ENCODE peak calls at places on chromosomes 1 and 21, in nine cellular contexts. O is tibial artery, U is sigmoid colon, W is stomach, A is body of pancreas, V is uterus, P is cardiac muscle cell, F is GM12864, T is pancreas. B is an unnamed sample.

GRCh38 chr1:83706354-83706938 is 292.5 kb downstream of the TTLL7 start:
- DNase-seq in T (no peak), F (no peak), O (no peak), P (no peak), W (no peak), V (no peak), U (no peak), A (no peak), B (no peak)

GRCh38 chr1:204975568-204976235 is 67.3 kb upstream of the CNTN2 start:
- DNase-seq in A (peak; percentile 53), W (peak; percentile 57), P (peak; percentile 63), U (no peak), O (no peak), V (no peak), T (peak; percentile 65), F (no peak), B (no peak)

GRCh38 chr1:13760921-13761320 is 60.9 kb downstream of the PRDM2 start:
- DNase-seq in O (no peak), P (no peak), F (no peak), V (no peak), W (no peak), T (no peak), A (no peak), U (no peak), B (no peak)

GRCh38 chr1:2204384-2205190 is 10.0 kb upstream of the FAAP20 start:
- DNase-seq in T (peak; percentile 91), U (peak; percentile 94), V (peak; percentile 86), A (peak; percentile 61), O (peak; percentile 95), F (no peak), P (peak; percentile 89), W (peak; percentile 64), B (no peak)

GRCh38 chr1:84146375-84147032 is 2.4 kb downstream of the PRKACB start:
- DNase-seq in F (no peak), O (no peak), V (no peak), T (no peak), U (no peak), W (no peak), A (no peak), P (peak; percentile 55), B (no peak)

GRCh38 chr1:201597551-201598230 is 58.8 kb downstream of the NAV1 start:
- DNase-seq in T (peak; percentile 85), A (peak; percentile 99), W (peak; percentile 95), F (no peak), U (peak; percentile 71), O (peak; percentile 66), V (peak; percentile 57), P (no peak), B (no peak)

GRCh38 chr1:9537863-9538668 is 1.2 kb upstream of the SLC25A33 start:
- DNase-seq in T (no peak), P (no peak), U (no peak), F (no peak), W (peak; percentile 61), V (no peak), O (no peak), A (peak; percentile 79), B (no peak)

GRCh38 chr1:215599418-215599817 is 32.3 kb downstream of the KCTD3 start:
- DNase-seq in P (peak; percentile 74), U (no peak), O (no peak), V (no peak), T (no peak), A (no peak), F (no peak), W (no peak), B (no peak)

GRCh38 chr1:155871390-155871789 is 12.0 kb downstream of the SYT11 start:
- DNase-seq in V (peak; percentile 51), F (no peak), W (peak; percentile 28), A (peak; percentile 57), P (peak; percentile 44), O (no peak), T (peak; percentile 60), U (peak; percentile 79), B (no peak)

GRCh38 chr21:37263827-37264226 is 3.3 kb downstream of the VPS26C start:
- DNase-seq in T (no peak), W (no peak), O (no peak), A (no peak), V (no peak), F (no peak), P (no peak), U (no peak), B (no peak)

GRCh38 chr1:94608142-94608851 is 66.7 kb upstream of the F3 start:
- DNase-seq in P (no peak), U (no peak), F (no peak), V (no peak), O (no peak), T (no peak), A (peak; percentile 73), W (no peak), B (no peak)

GRCh38 chr1:8463144-8463927 is 145.4 kb downstream of the SLC45A1 start:
- DNase-seq in V (peak; percentile 50), P (peak; percentile 88), O (no peak), F (no peak), U (no peak), W (peak; percentile 50), T (no peak), A (peak; percentile 47), B (no peak)

GRCh38 chr21:37783016-37783415 is 133.2 kb downstream of the KCNJ6 start:
- DNase-seq in W (no peak), U (no peak), A (no peak), P (no peak), V (no peak), T (no peak), F (no peak), O (no peak), B (no peak)

DNA sequence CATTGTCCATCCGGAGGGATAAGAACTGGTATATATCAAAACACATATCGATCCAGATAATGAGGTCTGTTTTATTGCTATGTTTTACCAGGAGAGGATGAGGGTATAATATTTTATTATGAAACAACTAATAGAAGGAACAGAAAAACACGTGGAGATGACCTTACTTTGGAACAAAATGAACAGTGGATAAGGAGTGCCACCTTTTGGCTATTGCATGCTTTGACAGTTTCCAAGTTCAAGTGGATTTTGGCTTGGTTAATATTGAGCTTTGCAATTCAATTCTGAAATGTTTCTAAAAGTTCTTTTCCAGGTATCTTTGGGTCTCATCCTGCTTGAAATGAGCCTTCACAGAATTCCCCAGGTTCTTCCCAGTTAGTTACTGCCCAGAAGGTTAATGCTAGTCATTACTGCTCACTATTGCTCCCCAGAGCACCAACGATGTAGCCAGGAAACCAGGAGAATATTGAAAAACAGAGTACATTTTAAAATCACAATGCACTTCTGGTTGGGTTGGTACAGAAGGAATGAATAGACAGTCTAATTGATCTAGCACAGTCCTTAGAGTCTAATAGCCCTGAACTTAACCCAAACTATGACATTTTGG is 45.5 kb downstream of the ZC3H11B start:
- DNase-seq in O (no peak), P (peak; percentile 83), W (no peak), T (no peak), F (peak; percentile 29), V (no peak), U (no peak), A (no peak), B (no peak)
- TF ChIP-seq CTCF in O (peak; percentile 41), P (peak; percentile 74), W (no peak), T (no peak), F (peak; percentile 59), V (peak; percentile 53), U (no peak), A (peak; percentile 15), B (peak; percentile 63)

DNA sequence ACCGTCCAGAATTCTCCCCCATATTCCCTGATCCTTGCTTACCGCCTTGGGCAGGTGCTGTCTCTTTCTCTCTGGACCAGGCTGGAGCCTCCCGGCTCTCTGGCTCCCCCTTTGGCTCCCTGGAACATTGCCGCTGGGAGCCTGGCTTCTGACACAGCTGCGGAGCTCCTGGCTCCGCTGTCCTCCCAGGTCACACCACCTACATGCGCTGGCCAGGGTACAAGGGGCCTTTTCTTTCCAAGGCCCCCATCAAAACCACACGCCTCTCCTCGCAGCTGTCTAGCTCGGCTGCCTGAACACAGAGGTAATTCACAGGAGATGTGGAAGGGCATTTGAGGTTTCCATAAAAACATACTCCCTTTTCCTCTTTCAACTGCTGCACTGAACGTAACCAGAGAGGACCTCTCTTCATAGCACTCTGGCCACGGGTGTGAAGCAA is 7.5 kb upstream of the ZNF648 start:
- DNase-seq in W (peak; percentile 66), V (no peak), A (peak; percentile 72), T (peak; percentile 88), F (no peak), O (no peak), U (no peak), P (peak; percentile 37), B (no peak)
- H3K4me3 ChIP-seq in W (no peak overlapping the region), V (no peak overlapping the region), A (no peak overlapping the region), T (no peak overlapping the region), F (no peak overlapping the region), O (no peak overlapping the region), U (no peak overlapping the region), P (no peak overlapping the region), B (no peak overlapping the region)

DNA sequence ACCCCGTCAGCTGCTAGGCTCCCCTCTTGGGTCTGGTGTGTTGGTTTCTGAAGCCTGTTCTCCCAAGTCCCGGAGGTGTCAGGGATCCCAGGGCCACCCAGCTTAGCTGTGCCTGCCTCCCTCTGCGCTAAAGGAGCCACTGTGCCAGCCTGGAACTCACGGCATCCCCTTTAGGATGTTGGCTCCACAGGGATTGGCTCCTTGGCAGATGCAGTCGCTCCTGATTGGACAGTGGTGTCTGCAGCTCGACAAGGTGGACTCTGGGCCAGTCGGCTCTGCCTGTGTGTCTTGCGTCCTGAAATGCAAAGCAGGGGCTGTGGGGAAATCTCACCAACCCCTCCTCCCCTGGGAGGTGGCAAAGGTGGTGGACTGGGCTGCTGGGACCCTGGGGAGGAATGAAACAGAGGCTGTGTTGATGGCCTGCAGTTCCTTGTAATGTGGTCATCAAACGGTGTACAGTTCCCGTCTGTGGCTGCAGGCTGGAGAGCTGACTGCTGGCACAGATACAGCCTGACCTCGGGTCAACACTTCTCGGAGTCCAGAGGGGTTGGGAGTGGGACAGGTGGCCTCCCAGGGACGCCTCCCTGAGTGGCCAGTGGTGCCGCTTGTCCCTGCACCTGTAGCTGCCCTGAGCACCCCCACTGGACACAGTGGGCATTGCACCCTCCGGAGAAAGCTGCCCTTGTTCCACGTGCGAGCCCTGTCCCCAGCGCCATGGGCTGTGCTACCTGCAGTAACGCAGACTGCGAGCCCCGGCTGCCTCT is 11.5 kb upstream of the KCNAB2 start:
- DNase-seq in P (peak; percentile 30), T (peak; percentile 81), F (no peak), U (no peak), O (no peak), A (peak; percentile 57), V (no peak), W (peak; percentile 44), B (no peak)
- TF ChIP-seq CTCF in P (peak; percentile 70), T (peak; percentile 43), F (peak; percentile 75), U (no peak), O (peak; percentile 51), A (peak; percentile 45), V (peak; percentile 10), W (peak; percentile 64), B (peak; percentile 75)

DNA sequence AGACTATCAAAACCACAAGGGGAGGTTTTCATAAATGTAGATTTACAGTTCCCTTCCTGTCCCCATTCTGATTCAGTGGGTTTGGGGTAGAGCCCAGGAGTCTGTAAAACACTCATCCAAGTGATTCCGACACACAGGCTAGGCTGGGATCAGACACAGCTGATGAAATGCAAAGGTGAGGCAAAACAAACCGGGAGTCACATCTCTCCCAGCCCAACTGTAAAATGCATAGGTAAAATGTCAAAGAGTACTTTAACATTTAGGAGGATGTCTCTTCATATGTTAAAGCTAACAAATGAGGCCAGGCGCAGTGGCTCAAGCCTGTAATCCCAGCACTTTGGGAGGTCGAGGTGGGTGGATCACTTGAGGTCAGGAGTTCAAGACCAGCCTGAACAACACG is 45.0 kb downstream of the ZNF281 start:
- DNase-seq in A (no peak), T (no peak), V (no peak), U (no peak), W (no peak), P (no peak), F (no peak), O (no peak), B (no peak)
- H3K4me3 ChIP-seq in A (no peak overlapping the region), T (no peak overlapping the region), V (no peak overlapping the region), U (no peak overlapping the region), W (no peak overlapping the region), P (no peak overlapping the region), F (no peak overlapping the region), O (no peak overlapping the region), B (no peak overlapping the region)

GRCh38 chr1:206558794-206559660 is 51.7 kb downstream of the RASSF5 start:
- DNase-seq in O (no peak), W (no peak), T (no peak), P (no peak), U (no peak), V (no peak), F (no peak), A (no peak), B (no peak)
- TF ChIP-seq CTCF in O (no peak), W (no peak), T (no peak), P (no peak), U (no peak), V (no peak), F (no peak), A (no peak), B (no peak)